ENCODE peak calls at places on chromosomes 3 and 15, in six cellular contexts. One of them, this sample, is unnamed.

GRCh38 chr15:69843927-69844326 is 253.8 kb downstream of the TLE3 start:
- DNase-seq in ovary: no peak
- DNase-seq in brain microvascular endothelial cell: no peak
- DNase-seq in neural progenitor cell: no peak
- DNase-seq in tibial nerve: no peak
- DNase-seq in breast epithelium: no peak
- DNase-seq in this sample: no peak

GRCh38 chr15:41904487-41905359 is 10.9 kb upstream of the SPTBN5 start:
- DNase-seq in neural progenitor cell: peak
- DNase-seq in ovary: peak
- DNase-seq in tibial nerve: no peak
- DNase-seq in brain microvascular endothelial cell: peak
- DNase-seq in breast epithelium: no peak
- DNase-seq in this sample: peak

GRCh38 chr15:27530994-27531393 is 560.0 kb downstream of the GABRG3 start:
- DNase-seq in neural progenitor cell: no peak
- DNase-seq in breast epithelium: no peak
- DNase-seq in tibial nerve: no peak
- DNase-seq in ovary: no peak
- DNase-seq in brain microvascular endothelial cell: no peak
- DNase-seq in this sample: no peak

GRCh38 chr3:101827211-101828174 is 21.8 kb upstream of the NFKBIZ start:
- DNase-seq in tibial nerve: peak
- DNase-seq in breast epithelium: peak
- DNase-seq in brain microvascular endothelial cell: peak
- DNase-seq in ovary: peak
- DNase-seq in neural progenitor cell: peak
- DNase-seq in this sample: no peak

GRCh38 chr15:51727141-51727897 is 10.1 kb downstream of the LYSMD2 start:
- DNase-seq in brain microvascular endothelial cell: peak
- DNase-seq in ovary: no peak
- DNase-seq in neural progenitor cell: no peak
- DNase-seq in breast epithelium: no peak
- DNase-seq in tibial nerve: no peak
- DNase-seq in this sample: no peak

GRCh38 chr3:183692436-183692835 is 5.2 kb upstream of the YEATS2 start:
- DNase-seq in tibial nerve: no peak
- DNase-seq in ovary: no peak
- DNase-seq in brain microvascular endothelial cell: no peak
- DNase-seq in breast epithelium: no peak
- DNase-seq in neural progenitor cell: no peak
- DNase-seq in this sample: no peak

GRCh38 chr3:9820944-9821343 is 10.9 kb downstream of the TTLL3 start:
- DNase-seq in breast epithelium: no peak
- DNase-seq in neural progenitor cell: peak
- DNase-seq in tibial nerve: no peak
- DNase-seq in ovary: no peak
- DNase-seq in brain microvascular endothelial cell: peak
- DNase-seq in this sample: no peak

GRCh38 chr3:120170223-120170622 is 76.0 kb upstream of the GSK3B start:
- DNase-seq in tibial nerve: no peak
- DNase-seq in neural progenitor cell: no peak
- DNase-seq in breast epithelium: no peak
- DNase-seq in brain microvascular endothelial cell: no peak
- DNase-seq in ovary: no peak
- DNase-seq in this sample: peak

GRCh38 chr15:77659350-77660321 is 26.9 kb upstream of the LINGO1 start:
- DNase-seq in ovary: peak
- DNase-seq in brain microvascular endothelial cell: peak
- DNase-seq in neural progenitor cell: peak
- DNase-seq in breast epithelium: no peak
- DNase-seq in tibial nerve: no peak
- DNase-seq in this sample: peak

GRCh38 chr3:9622438-9622837 is 26.9 kb upstream of the MTMR14 start:
- DNase-seq in breast epithelium: no peak
- DNase-seq in brain microvascular endothelial cell: no peak
- DNase-seq in neural progenitor cell: no peak
- DNase-seq in tibial nerve: no peak
- DNase-seq in ovary: no peak
- DNase-seq in this sample: no peak

GRCh38 chr3:81048058-81048665 is 713.3 kb downstream of the GBE1 start:
- DNase-seq in neural progenitor cell: no peak
- DNase-seq in tibial nerve: no peak
- DNase-seq in ovary: no peak
- DNase-seq in brain microvascular endothelial cell: no peak
- DNase-seq in breast epithelium: no peak
- DNase-seq in this sample: no peak

GRCh38 chr3:140151321-140151720 is 216.3 kb downstream of the CLSTN2 start:
- DNase-seq in tibial nerve: no peak
- DNase-seq in brain microvascular endothelial cell: no peak
- DNase-seq in neural progenitor cell: no peak
- DNase-seq in ovary: no peak
- DNase-seq in breast epithelium: no peak
- DNase-seq in this sample: no peak

GRCh38 chr3:179671709-179672337 is 19.0 kb downstream of the USP13 start:
- DNase-seq in ovary: no peak
- DNase-seq in brain microvascular endothelial cell: peak
- DNase-seq in neural progenitor cell: no peak
- DNase-seq in breast epithelium: no peak
- DNase-seq in tibial nerve: no peak
- DNase-seq in this sample: no peak

GRCh38 chr3:45218578-45219390 is 7.3 kb downstream of the TMEM158 start:
- DNase-seq in neural progenitor cell: no peak
- DNase-seq in tibial nerve: no peak
- DNase-seq in brain microvascular endothelial cell: peak
- DNase-seq in ovary: no peak
- DNase-seq in breast epithelium: no peak
- DNase-seq in this sample: no peak

GRCh38 chr3:66450389-66451022 is 50.3 kb downstream of the LRIG1 start:
- DNase-seq in neural progenitor cell: no peak
- DNase-seq in breast epithelium: no peak
- DNase-seq in ovary: peak
- DNase-seq in tibial nerve: peak
- DNase-seq in brain microvascular endothelial cell: no peak
- DNase-seq in this sample: no peak

GRCh38 chr3:158768361-158768787 is 33.5 kb upstream of the MFSD1 start:
- DNase-seq in neural progenitor cell: peak
- DNase-seq in ovary: peak
- DNase-seq in breast epithelium: no peak
- DNase-seq in tibial nerve: peak
- DNase-seq in brain microvascular endothelial cell: peak
- DNase-seq in this sample: no peak

GRCh38 chr3:139109271-139109670 is 64.6 kb upstream of the PRR23C start:
- DNase-seq in ovary: no peak
- DNase-seq in breast epithelium: no peak
- DNase-seq in brain microvascular endothelial cell: no peak
- DNase-seq in neural progenitor cell: no peak
- DNase-seq in tibial nerve: no peak
- DNase-seq in this sample: no peak

GRCh38 chr3:153273767-153274443 is 111.9 kb downstream of the RAP2B start:
- DNase-seq in neural progenitor cell: no peak
- DNase-seq in ovary: no peak
- DNase-seq in tibial nerve: no peak
- DNase-seq in breast epithelium: no peak
- DNase-seq in brain microvascular endothelial cell: peak
- DNase-seq in this sample: no peak

GRCh38 chr3:183944790-183945189 is 60.1 kb upstream of the PARL start:
- DNase-seq in neural progenitor cell: no peak
- DNase-seq in brain microvascular endothelial cell: no peak
- DNase-seq in tibial nerve: no peak
- DNase-seq in breast epithelium: no peak
- DNase-seq in ovary: no peak
- DNase-seq in this sample: no peak

GRCh38 chr3:52990637-52991036 is 55.2 kb downstream of the SFMBT1 start:
- DNase-seq in ovary: no peak
- DNase-seq in neural progenitor cell: no peak
- DNase-seq in tibial nerve: no peak
- DNase-seq in breast epithelium: no peak
- DNase-seq in brain microvascular endothelial cell: no peak
- DNase-seq in this sample: no peak

GRCh38 chr15:31016446-31016915 is 25.1 kb upstream of the MTMR10 start:
- DNase-seq in tibial nerve: no peak
- DNase-seq in ovary: no peak
- DNase-seq in breast epithelium: no peak
- DNase-seq in brain microvascular endothelial cell: peak
- DNase-seq in neural progenitor cell: no peak
- DNase-seq in this sample: no peak

GRCh38 chr3:19147905-19148767 is at the start of gene KCNH8:
- DNase-seq in brain microvascular endothelial cell: no peak
- DNase-seq in tibial nerve: no peak
- DNase-seq in neural progenitor cell: peak
- DNase-seq in ovary: no peak
- DNase-seq in breast epithelium: peak
- DNase-seq in this sample: peak

GRCh38 chr3:8237893-8238292 is 263.7 kb upstream of the LMCD1 start:
- DNase-seq in tibial nerve: no peak
- DNase-seq in breast epithelium: no peak
- DNase-seq in brain microvascular endothelial cell: no peak
- DNase-seq in ovary: no peak
- DNase-seq in neural progenitor cell: no peak
- DNase-seq in this sample: no peak

GRCh38 chr15:64013179-64014043 is 32.9 kb downstream of the DAPK2 start:
- DNase-seq in neural progenitor cell: peak
- DNase-seq in brain microvascular endothelial cell: no peak
- DNase-seq in tibial nerve: no peak
- DNase-seq in ovary: no peak
- DNase-seq in breast epithelium: no peak
- DNase-seq in this sample: no peak

GRCh38 chr15:74826372-74826819 is at the start of gene CPLX3:
- DNase-seq in ovary: peak
- DNase-seq in breast epithelium: no peak
- DNase-seq in neural progenitor cell: peak
- DNase-seq in tibial nerve: no peak
- DNase-seq in brain microvascular endothelial cell: no peak
- DNase-seq in this sample: no peak

GRCh38 chr3:192817053-192817452 is 89.7 kb upstream of the FGF12 start:
- DNase-seq in ovary: no peak
- DNase-seq in neural progenitor cell: no peak
- DNase-seq in brain microvascular endothelial cell: peak
- DNase-seq in tibial nerve: no peak
- DNase-seq in breast epithelium: no peak
- DNase-seq in this sample: no peak

GRCh38 chr15:58876306-58876705 is 57.2 kb downstream of the SLTM start:
- DNase-seq in tibial nerve: no peak
- DNase-seq in breast epithelium: no peak
- DNase-seq in brain microvascular endothelial cell: no peak
- DNase-seq in neural progenitor cell: no peak
- DNase-seq in ovary: no peak
- DNase-seq in this sample: no peak

GRCh38 chr15:90675464-90675863 is 41.7 kb upstream of the BLM start:
- DNase-seq in ovary: no peak
- DNase-seq in neural progenitor cell: no peak
- DNase-seq in tibial nerve: no peak
- DNase-seq in breast epithelium: no peak
- DNase-seq in brain microvascular endothelial cell: no peak
- DNase-seq in this sample: no peak

GRCh38 chr3:25557641-25558040 is 107.1 kb downstream of the TOP2B start:
- DNase-seq in tibial nerve: no peak
- DNase-seq in ovary: no peak
- DNase-seq in neural progenitor cell: no peak
- DNase-seq in brain microvascular endothelial cell: no peak
- DNase-seq in breast epithelium: no peak
- DNase-seq in this sample: no peak

GRCh38 chr15:51536965-51537574 is 85.5 kb downstream of the DMXL2 start:
- DNase-seq in neural progenitor cell: peak
- DNase-seq in tibial nerve: no peak
- DNase-seq in breast epithelium: no peak
- DNase-seq in ovary: no peak
- DNase-seq in brain microvascular endothelial cell: peak
- DNase-seq in this sample: no peak

DNA sequence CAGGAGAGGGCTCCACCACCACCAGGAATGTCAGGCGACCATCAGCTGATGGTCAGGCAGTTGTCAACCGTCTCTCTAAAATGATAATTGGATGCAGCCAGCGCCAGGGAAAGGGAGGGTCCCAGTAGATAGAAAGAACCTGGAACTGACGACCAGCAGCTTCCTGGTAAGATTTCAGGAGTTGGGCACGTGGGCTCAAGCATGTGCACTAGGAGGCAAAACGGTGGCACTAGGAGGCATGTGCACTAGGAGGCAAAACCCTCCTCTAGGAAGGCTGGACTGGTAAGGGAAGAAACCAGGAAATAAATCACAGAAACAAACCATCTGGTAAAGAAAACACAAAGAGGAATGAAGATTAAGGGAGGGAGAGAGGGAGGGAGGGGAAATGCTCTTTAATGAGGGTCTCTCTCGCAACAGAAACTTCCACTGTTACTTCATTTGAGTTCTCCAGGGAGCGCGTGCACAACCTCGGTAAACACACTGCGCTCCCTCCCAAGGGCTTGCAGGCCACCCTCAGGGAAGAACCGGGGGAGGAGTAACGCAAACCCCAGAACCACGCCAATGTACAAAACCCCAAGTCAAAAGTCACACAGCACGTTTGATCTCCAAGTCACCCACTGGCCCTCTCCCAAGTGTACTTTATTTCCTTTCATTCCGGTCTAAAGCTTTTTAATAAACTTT is 116.7 kb downstream of the XXYLT1 start:
- DNase-seq in breast epithelium: no peak
- DNase-seq in neural progenitor cell: no peak
- DNase-seq in brain microvascular endothelial cell: peak
- DNase-seq in ovary: peak
- DNase-seq in tibial nerve: no peak
- DNase-seq in this sample: no peak
- H3K27ac ChIP-seq in breast epithelium: peak
- H3K27ac ChIP-seq in neural progenitor cell: no peak
- H3K27ac ChIP-seq in brain microvascular endothelial cell: peak
- H3K27ac ChIP-seq in ovary: peak
- H3K27ac ChIP-seq in tibial nerve: no peak
- H3K27ac ChIP-seq in this sample: no peak

GRCh38 chr3:14143826-14144225 is 19.0 kb downstream of the TMEM43 start:
- DNase-seq in tibial nerve: no peak
- DNase-seq in neural progenitor cell: no peak
- DNase-seq in brain microvascular endothelial cell: peak
- DNase-seq in breast epithelium: no peak
- DNase-seq in ovary: no peak
- DNase-seq in this sample: no peak
- H3K4me3 ChIP-seq in tibial nerve: no peak
- H3K4me3 ChIP-seq in neural progenitor cell: no peak
- H3K4me3 ChIP-seq in brain microvascular endothelial cell: no peak
- H3K4me3 ChIP-seq in breast epithelium: peak
- H3K4me3 ChIP-seq in ovary: no peak
- H3K4me3 ChIP-seq in this sample: no peak

DNA sequence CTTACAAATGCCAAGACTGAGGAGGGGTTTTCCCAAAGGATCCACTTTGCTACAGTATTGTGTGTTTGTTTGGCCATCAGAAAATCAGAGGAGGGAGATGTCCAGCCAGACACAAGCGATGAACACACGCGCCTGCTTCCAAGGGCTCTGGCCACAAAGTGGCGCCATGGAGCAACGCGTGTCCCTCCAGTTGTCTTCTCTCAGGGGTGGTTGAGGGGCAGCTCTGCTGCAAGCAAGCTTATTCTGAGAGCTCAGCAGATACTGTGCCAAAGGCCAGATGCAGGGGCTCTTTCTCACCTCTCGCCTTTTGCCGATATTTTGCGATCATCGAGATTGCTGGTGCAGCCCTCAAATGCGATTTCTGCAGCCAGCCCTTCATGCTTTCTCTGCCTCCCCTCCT is 88.9 kb upstream of the OSBPL11 start:
- DNase-seq in brain microvascular endothelial cell: no peak
- DNase-seq in breast epithelium: no peak
- DNase-seq in tibial nerve: no peak
- DNase-seq in ovary: peak
- DNase-seq in neural progenitor cell: peak
- DNase-seq in this sample: no peak
- TF ChIP-seq CTCF in brain microvascular endothelial cell: peak
- TF ChIP-seq CTCF in breast epithelium: no peak
- TF ChIP-seq CTCF in tibial nerve: no peak
- TF ChIP-seq CTCF in ovary: no peak
- TF ChIP-seq CTCF in neural progenitor cell: peak
- TF ChIP-seq CTCF in this sample: no peak

GRCh38 chr3:104291878-104292277 is 1074.8 kb upstream of the ALCAM start:
- DNase-seq in ovary: no peak
- DNase-seq in breast epithelium: no peak
- DNase-seq in neural progenitor cell: peak
- DNase-seq in tibial nerve: no peak
- DNase-seq in brain microvascular endothelial cell: peak
- DNase-seq in this sample: no peak
- H3K27ac ChIP-seq in ovary: no peak
- H3K27ac ChIP-seq in breast epithelium: peak
- H3K27ac ChIP-seq in neural progenitor cell: no peak
- H3K27ac ChIP-seq in tibial nerve: no peak
- H3K27ac ChIP-seq in brain microvascular endothelial cell: peak
- H3K27ac ChIP-seq in this sample: no peak